ENCODE peak calls at places on chromosome X, in seven cellular contexts. E is ELR; P is AG08396; D is caudate nucleus; Y is right lobe of liver; Q is RCC 7860; M is stimulated activated CD8-positive, alpha-beta memory T cell treated with anti-CD3 and anti-CD28 coated beads, Interleukin-4, amount 100 ng/mL, for 4 hours. F is an unnamed sample.

GRCh38 chrX:6184900-6185515 is 43.7 kb downstream of the NLGN4X start:
- DNase-seq in E (no peak), P (no peak), D (no peak), Y (peak), Q (no peak), M (no peak), F (no peak)

GRCh38 chrX:3962511-3963350 is 249.3 kb upstream of the PRKX start:
- DNase-seq in E (peak), P (peak), D (no peak), Y (no peak), Q (peak), M (no peak), F (no peak)

GRCh38 chrX:626745-627509 is 3.7 kb upstream of the SHOX start:
- DNase-seq in E (no peak), P (no peak), D (no peak), Y (no peak), Q (no peak), M (no peak), F (no peak)

GRCh38 chrX:72712094-72712755 is 1.9 kb downstream of the PHKA1 start:
- DNase-seq in E (peak), P (peak), D (no peak), Y (no peak), Q (no peak), M (no peak), F (no peak)

GRCh38 chrX:126448681-126449080 is 103.9 kb downstream of the DCAF12L1 start:
- DNase-seq in E (no peak), P (no peak), D (no peak), Y (no peak), Q (no peak), M (no peak), F (no peak)

GRCh38 chrX:9704876-9705465 is 60.7 kb downstream of the GPR143 start:
- DNase-seq in E (no peak), P (no peak), D (no peak), Y (no peak), Q (no peak), M (no peak), F (no peak)

GRCh38 chrX:107675365-107675654 is 47.0 kb downstream of the PRPS1 start:
- DNase-seq in E (no peak), P (no peak), D (no peak), Y (no peak), Q (no peak), M (no peak), F (no peak)

GRCh38 chrX:35339796-35340195 is 397.2 kb downstream of the FAM47B start:
- DNase-seq in E (no peak), P (no peak), D (no peak), Y (no peak), Q (no peak), M (no peak), F (no peak)

GRCh38 chrX:19085975-19086772 is 36.1 kb downstream of the ADGRG2 start:
- DNase-seq in E (no peak), P (no peak), D (no peak), Y (peak), Q (no peak), M (no peak), F (no peak)

GRCh38 chrX:155966876-155967275 is 30.6 kb upstream of the IL9R start:
- DNase-seq in E (peak), P (no peak), D (no peak), Y (no peak), Q (no peak), M (no peak), F (peak)

GRCh38 chrX:139831689-139832456 is 101.0 kb downstream of the ATP11C start:
- DNase-seq in E (peak), P (peak), D (no peak), Y (no peak), Q (peak), M (no peak), F (no peak)

GRCh38 chrX:149230689-149231088 is 274.4 kb downstream of the IDS start:
- DNase-seq in E (no peak), P (no peak), D (no peak), Y (no peak), Q (no peak), M (no peak), F (no peak)

GRCh38 chrX:24395775-24396174 is 35.3 kb downstream of the SUPT20HL1 start:
- DNase-seq in E (peak), P (peak), D (peak), Y (peak), Q (peak), M (no peak), F (peak)

GRCh38 chrX:42746606-42747005 is 31.4 kb downstream of the PPP1R2C start:
- DNase-seq in E (no peak), P (peak), D (no peak), Y (no peak), Q (no peak), M (no peak), F (no peak)

GRCh38 chrX:9396930-9397329 is 67.9 kb upstream of the TBL1X start:
- DNase-seq in E (no peak), P (no peak), D (no peak), Y (no peak), Q (no peak), M (no peak), F (no peak)

GRCh38 chrX:153876112-153876491 is 9.9 kb downstream of the L1CAM start:
- DNase-seq in E (no peak), P (no peak), D (no peak), Y (no peak), Q (no peak), M (no peak), F (no peak)

F was measured in central memory CD4-positive, alpha-beta T cell.